ENCODE peak calls at places on chromosomes 12 and 14, in five cellular contexts. J is activated CD4-positive, alpha-beta T cell treated with anti-CD3 and anti-CD28 coated beads, Interleukin-2, amount 50 U/mL, for 1 hour; S is osteocyte; O is BJ; K is AG10803. W is an unnamed sample.

GRCh38 chr14:92105845-92106094 is 612 bp downstream of the ATXN3 start:
- DNase-seq in J (no peak), S (no peak), O (peak; percentile 22), K (peak; percentile 58), W (no peak)

GRCh38 chr14:61925732-61926445 is 163.7 kb downstream of the SNAPC1 start:
- DNase-seq in J (no peak), S (no peak), O (no peak), K (peak; percentile 39), W (no peak)

GRCh38 chr14:90518941-90519256 is 122.1 kb downstream of the CALM1 start:
- DNase-seq in J (peak; percentile 37), S (no peak), O (no peak), K (peak; percentile 10), W (no peak)

GRCh38 chr12:61880186-61880585 is 380.0 kb upstream of the USP15 start:
- DNase-seq in J (no peak), S (no peak), O (no peak), K (no peak), W (no peak)

GRCh38 chr12:80262372-80263170 is 163.2 kb downstream of the OTOGL start:
- DNase-seq in J (no peak), S (no peak), O (no peak), K (peak; percentile 59), W (no peak)

GRCh38 chr12:117390866-117391265 is 29.4 kb upstream of the NOS1 start:
- DNase-seq in J (no peak), S (no peak), O (no peak), K (no peak), W (no peak)

GRCh38 chr12:108382437-108382801 is 43.3 kb upstream of the CMKLR1 start:
- DNase-seq in J (no peak), S (no peak), O (no peak), K (no peak), W (no peak)

GRCh38 chr14:100547633-100548294 is 39.5 kb downstream of the BEGAIN start:
- DNase-seq in J (peak; percentile 43), S (no peak), O (peak; percentile 52), K (peak; percentile 68), W (peak; percentile 48)

GRCh38 chr12:75488553-75488952 is 8.0 kb downstream of the GLIPR1 start:
- DNase-seq in J (no peak), S (no peak), O (no peak), K (peak; percentile 55), W (no peak)

W was measured in glomerular endothelial cell.